ENCODE peak calls at places on chromosome 21, in four cellular contexts. C is transverse colon; I is breast epithelium; M is CD8-positive, alpha-beta memory T cell. K is an unnamed sample.

GRCh38 chr21:18350216-18350615 is 53.4 kb downstream of the TMPRSS15 start:
- DNase-seq in C (no peak), I (no peak), M (no peak), K (no peak)

GRCh38 chr21:29938968-29939858 is 583 bp downstream of the GRIK1 start:
- DNase-seq in C (no peak), I (no peak), M (no peak), K (no peak)

GRCh38 chr21:24200052-24200451 is 1407.2 kb downstream of the MRPL39 start:
- DNase-seq in C (no peak), I (no peak), M (no peak), K (no peak)

GRCh38 chr21:33127154-33127893 is 57.4 kb downstream of the OLIG1 start:
- DNase-seq in C (peak; percentile 50), I (peak; percentile 23), M (peak; percentile 20), K (peak; percentile 88)

GRCh38 chr21:14383596-14384210 is 757 bp upstream of the HSPA13 start:
- DNase-seq in C (no peak), I (no peak), M (no peak), K (peak; percentile 73)

GRCh38 chr21:21232320-21232719 is 234.1 kb downstream of the NCAM2 start:
- DNase-seq in C (peak; percentile 7), I (no peak), M (no peak), K (peak; percentile 53)

GRCh38 chr21:29475329-29475728 is 176.6 kb downstream of the BACH1 start:
- DNase-seq in C (no peak), I (no peak), M (no peak), K (no peak)

GRCh38 chr21:27132270-27132669 is 165.4 kb upstream of the ADAMTS5 start:
- DNase-seq in C (no peak), I (no peak), M (no peak), K (no peak)

GRCh38 chr21:33268736-33269441 is 2.7 kb downstream of the IL10RB start:
- DNase-seq in C (peak; percentile 97), I (peak; percentile 88), M (no peak), K (peak; percentile 72)

GRCh38 chr21:20040768-20041167 is 957.4 kb upstream of the NCAM2 start:
- DNase-seq in C (no peak), I (no peak), M (no peak), K (no peak)

GRCh38 chr21:8988696-8989095 is 1532.7 kb upstream of the TPTE start:
- DNase-seq in C (no peak), I (no peak), M (no peak), K (peak; percentile 22)

GRCh38 chr21:18069875-18070274 is 174.8 kb upstream of the CHODL start:
- DNase-seq in C (no peak), I (no peak), M (no peak), K (no peak)

GRCh38 chr21:33011462-33011861 is 14.3 kb upstream of the OLIG2 start:
- DNase-seq in C (no peak), I (no peak), M (no peak), K (no peak)

GRCh38 chr21:36504067-36505058 is 24.4 kb upstream of the CLDN14 start:
- DNase-seq in C (peak; percentile 18), I (no peak), M (peak; percentile 16), K (peak; percentile 80)

GRCh38 chr21:44713846-44714245 is 2.5 kb upstream of the TSPEAR start:
- DNase-seq in C (no peak), I (no peak), M (no peak), K (no peak)

GRCh38 chr21:44713130-44713529 is 1.8 kb upstream of the TSPEAR start:
- DNase-seq in C (no peak), I (no peak), M (no peak), K (no peak)

GRCh38 chr21:44711327-44712202 is at the start of gene TSPEAR:
- DNase-seq in C (no peak), I (no peak), M (no peak), K (no peak)

GRCh38 chr21:44710756-44711326 is 531 bp downstream of the TSPEAR start:
- DNase-seq in C (no peak), I (no peak), M (no peak), K (no peak)

DNA sequence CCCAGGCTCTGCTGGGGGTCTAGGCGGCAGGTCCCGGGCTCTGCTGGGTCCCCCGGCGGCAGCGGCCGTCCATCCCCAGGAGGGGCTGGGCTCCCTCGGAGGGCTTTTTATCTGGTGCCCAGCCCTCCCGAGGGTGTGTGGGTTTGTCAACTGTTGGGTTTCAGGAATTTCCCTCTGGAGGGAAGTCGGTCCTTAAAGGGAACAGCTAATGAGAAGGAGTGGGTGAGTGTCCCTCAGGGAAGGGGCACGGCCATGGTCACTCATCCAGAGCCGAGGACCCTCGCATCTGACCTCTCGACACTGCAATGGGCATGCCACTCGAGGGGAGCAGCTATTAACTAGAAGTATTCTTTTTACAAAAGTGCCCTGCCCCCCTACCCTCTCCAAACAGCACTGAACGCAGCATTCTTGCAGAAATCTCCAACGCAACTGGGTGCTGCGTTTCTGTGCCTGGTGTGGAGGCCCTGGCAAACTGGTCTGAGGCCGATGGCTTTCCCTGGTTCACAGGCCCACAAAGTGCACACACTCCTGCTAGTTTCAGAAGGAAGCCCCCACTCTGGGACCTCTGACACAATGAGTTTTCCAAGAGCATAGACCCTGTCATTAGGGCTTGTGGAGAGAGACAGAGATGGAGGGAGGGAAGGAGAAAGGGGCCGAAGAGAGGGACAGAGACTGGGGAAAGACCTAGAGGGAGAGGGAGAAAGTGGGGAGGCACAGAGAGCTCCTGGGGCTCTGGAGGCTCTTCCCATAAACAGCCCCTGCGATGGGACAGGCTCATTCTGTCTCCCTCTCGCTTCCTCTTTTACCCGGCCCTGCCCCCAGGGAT is 1.0 kb upstream of the TSPEAR start:
- DNase-seq in C (no peak), I (no peak), M (no peak), K (no peak)
- H3K4me1 ChIP-seq in C (no peaks in the 10 kb centered on the region), I (no peaks in the 10 kb centered on the region), M (peaks cover 35% of the 10 kb centered on the region), K (peaks cover 2% of the 10 kb centered on the region)

GRCh38 chr21:38286739-38287426 is 30.1 kb downstream of the KCNJ15 start:
- DNase-seq in C (no peak), I (no peak), M (no peak), K (no peak)
- H3K4me1 ChIP-seq in C (no peaks in the 10 kb centered on the region), I (no peaks in the 10 kb centered on the region), M (no peaks in the 10 kb centered on the region), K (no peaks in the 10 kb centered on the region)

DNA sequence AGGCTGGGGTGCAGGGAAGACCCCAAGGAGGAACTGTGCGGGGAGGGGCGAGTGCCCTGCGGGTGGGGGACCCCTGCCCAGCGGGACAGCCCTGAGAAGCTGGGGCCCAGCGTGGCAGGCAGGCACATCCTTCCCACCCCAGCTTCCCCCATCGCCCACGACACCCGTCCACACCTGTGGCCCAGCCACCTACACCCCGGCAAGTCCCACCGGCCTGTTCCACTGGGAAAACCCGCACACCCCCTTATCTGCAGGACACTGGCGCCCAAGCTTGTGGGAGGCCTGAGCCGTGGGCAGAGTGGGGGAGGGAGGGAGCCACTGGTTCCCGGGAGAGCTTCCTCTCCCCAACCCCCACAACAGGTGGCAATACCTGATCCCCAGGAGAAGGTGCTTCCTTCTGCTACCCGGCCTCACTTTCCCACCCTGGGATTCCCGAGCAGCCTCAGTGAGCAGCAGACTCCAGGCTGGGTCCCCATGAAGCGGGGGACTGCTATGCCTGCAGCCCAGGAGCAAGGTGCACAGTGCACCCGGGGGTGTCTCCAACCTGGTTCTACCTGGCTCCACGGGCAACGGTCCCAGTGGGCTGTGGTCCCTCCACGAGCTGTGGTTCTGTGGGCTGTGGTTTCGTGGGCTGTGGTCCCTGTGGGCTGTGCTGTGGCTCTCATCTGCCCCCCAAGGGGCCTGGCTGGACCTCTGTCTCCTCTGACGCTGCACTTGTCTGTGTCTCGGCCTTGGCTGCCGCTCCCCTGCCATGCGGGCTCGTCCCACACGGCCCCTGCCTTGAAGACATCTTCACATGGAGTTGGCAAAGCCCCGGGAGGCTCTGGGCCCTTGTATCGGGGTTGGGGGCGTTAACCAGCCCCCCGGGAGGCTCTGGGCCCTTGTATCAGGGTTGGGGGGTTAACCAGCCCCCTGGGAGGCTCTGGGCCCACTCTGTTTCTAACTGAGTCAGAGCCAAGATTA is 37.8 kb upstream of the POFUT2 start:
- DNase-seq in C (no peak), I (no peak), M (no peak), K (no peak)
- H3K4me1 ChIP-seq in C (peaks cover 3% of the 10 kb centered on the region), I (no peaks in the 10 kb centered on the region), M (peaks cover 14% of the 10 kb centered on the region), K (no peaks in the 10 kb centered on the region)

GRCh38 chr21:42343556-42343955 is 7.2 kb downstream of the TFF2 start:
- DNase-seq in C (no peak), I (no peak), M (no peak), K (no peak)

GRCh38 chr21:42346441-42346840 is 4.4 kb downstream of the TFF2 start:
- DNase-seq in C (no peak), I (no peak), M (no peak), K (no peak)

GRCh38 chr21:42343101-42343500 is 7.7 kb downstream of the TFF2 start:
- DNase-seq in C (no peak), I (no peak), M (no peak), K (no peak)

GRCh38 chr21:42341776-42342542 is 8.8 kb downstream of the TFF2 start:
- DNase-seq in C (no peak), I (no peak), M (no peak), K (no peak)

GRCh38 chr21:42343963-42344510 is 6.8 kb downstream of the TFF2 start:
- DNase-seq in C (no peak), I (no peak), M (no peak), K (no peak)
- H3K4me1 ChIP-seq in C (no peaks in the 10 kb centered on the region), I (no peaks in the 10 kb centered on the region), M (no peaks in the 10 kb centered on the region), K (no peaks in the 10 kb centered on the region)

DNA sequence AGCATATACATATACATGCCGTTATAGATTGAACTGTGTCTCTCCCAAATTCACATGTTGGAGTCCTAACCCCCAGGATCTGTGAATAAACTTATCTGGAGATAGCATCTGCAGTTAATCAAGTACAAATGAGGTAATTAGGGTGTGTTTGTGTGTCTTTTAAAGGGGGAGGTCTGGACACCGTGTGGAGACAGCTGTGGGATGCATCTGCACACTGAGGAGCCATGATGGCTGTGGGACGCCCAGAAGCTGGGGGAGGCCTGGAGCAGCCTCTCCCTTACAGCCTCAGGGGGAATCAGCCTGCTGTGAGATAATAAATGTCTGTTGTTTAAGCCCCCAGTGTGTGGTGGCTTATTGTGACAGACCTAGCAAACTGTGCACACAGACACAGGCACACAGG is 51.8 kb upstream of the COL18A1 start:
- DNase-seq in C (no peak), I (no peak), M (no peak), K (no peak)
- H3K4me1 ChIP-seq in C (no peaks in the 10 kb centered on the region), I (no peaks in the 10 kb centered on the region), M (no peaks in the 10 kb centered on the region), K (no peaks in the 10 kb centered on the region)

GRCh38 chr21:34878940-34879339 is 170.2 kb downstream of the RUNX1 start:
- DNase-seq in C (no peak), I (no peak), M (no peak), K (no peak)
- H3K4me1 ChIP-seq in C (no peaks in the 10 kb centered on the region), I (peaks cover 6% of the 10 kb centered on the region), M (peaks cover 30% of the 10 kb centered on the region), K (peaks cover 52% of the 10 kb centered on the region)

DNA sequence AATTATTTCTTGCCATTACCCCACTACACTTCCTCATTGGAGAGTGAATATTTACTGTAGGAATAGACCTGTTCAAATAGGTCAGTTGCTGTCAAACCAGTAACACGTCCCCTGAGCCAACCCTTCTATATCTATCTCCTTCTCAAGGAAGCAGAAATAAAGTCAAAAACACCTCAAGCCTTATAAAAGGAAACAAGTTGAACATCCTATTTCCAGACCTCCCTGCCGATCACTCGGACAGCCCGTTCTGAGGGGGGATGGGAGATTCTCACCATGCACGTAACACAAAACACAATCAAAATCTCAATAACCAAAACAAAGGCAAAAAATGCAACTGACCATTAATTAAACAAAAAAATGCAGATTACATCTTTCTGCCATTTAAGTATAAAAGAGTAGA is 121.5 kb upstream of the KRTAP19-8 start:
- DNase-seq in C (no peak), I (no peak), M (no peak), K (no peak)
- H3K4me1 ChIP-seq in C (no peaks in the 10 kb centered on the region), I (no peaks in the 10 kb centered on the region), M (peaks cover 74% of the 10 kb centered on the region), K (no peaks in the 10 kb centered on the region)

DNA sequence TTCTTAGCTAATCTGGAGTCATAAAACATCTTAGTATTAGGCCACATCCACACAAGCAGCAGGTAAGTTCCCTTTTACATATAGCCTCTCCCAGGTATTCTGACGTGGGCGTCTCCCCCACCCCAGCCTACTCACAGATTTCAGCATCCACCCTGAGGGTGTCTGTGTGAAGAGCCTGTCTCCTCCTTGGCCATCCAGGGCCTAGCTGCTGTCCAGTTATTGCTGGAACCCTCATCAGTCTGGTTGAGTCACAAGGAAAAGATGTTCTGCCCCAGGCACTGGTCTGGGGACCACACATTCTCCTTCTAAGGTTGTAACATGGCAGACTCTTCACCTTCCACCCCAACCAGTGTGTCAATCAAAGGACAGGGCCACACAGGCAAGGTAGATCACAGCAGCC is 57.6 kb downstream of the ETS2 start:
- DNase-seq in C (no peak), I (no peak), M (no peak), K (no peak)
- H3K4me1 ChIP-seq in C (no peaks in the 10 kb centered on the region), I (no peaks in the 10 kb centered on the region), M (no peaks in the 10 kb centered on the region), K (peaks cover 34% of the 10 kb centered on the region)

K was measured in Karpas-422.